ENCODE peak calls at places on chromosome 3, in seven cellular contexts. J, M, R, O, L, S and X are unnamed samples.

GRCh38 chr3:133237380-133237779 is 162.5 kb upstream of the BFSP2 start:
- DNase-seq in J (no peak), M (no peak), R (no peak), O (no peak), L (no peak), S (no peak), X (no peak)

GRCh38 chr3:142693294-142693853 is 30.5 kb upstream of the TRPC1 start:
- DNase-seq in J (no peak), M (no peak), R (no peak), O (no peak), L (no peak), S (no peak), X (no peak)

GRCh38 chr3:65617209-65617608 is 421.5 kb downstream of the MAGI1 start:
- DNase-seq in J (no peak), M (no peak), R (no peak), O (no peak), L (no peak), S (no peak), X (no peak)

GRCh38 chr3:42063886-42064285 is 27.3 kb upstream of the TRAK1 start:
- DNase-seq in J (no peak), M (no peak), R (no peak), O (no peak), L (peak; percentile 72), S (no peak), X (no peak)

GRCh38 chr3:183536238-183536880 is 19.1 kb downstream of the KLHL6 start:
- DNase-seq in J (no peak), M (no peak), R (no peak), O (no peak), L (no peak), S (no peak), X (no peak)

GRCh38 chr3:17969985-17970568 is 227.6 kb upstream of the TBC1D5 start:
- DNase-seq in J (no peak), M (no peak), R (no peak), O (no peak), L (no peak), S (no peak), X (no peak)

GRCh38 chr3:53219897-53220483 is 35.8 kb downstream of the TKT start:
- DNase-seq in J (peak; percentile 81), M (peak; percentile 76), R (peak; percentile 90), O (peak; percentile 55), L (no peak), S (peak; percentile 93), X (peak; percentile 89)

GRCh38 chr3:107579372-107579771 is 56.6 kb downstream of the BBX start:
- DNase-seq in J (no peak), M (no peak), R (no peak), O (no peak), L (no peak), S (peak; percentile 18), X (no peak)

GRCh38 chr3:177731644-177732268 is 534.5 kb upstream of the TBL1XR1 start:
- DNase-seq in J (no peak), M (no peak), R (no peak), O (no peak), L (no peak), S (no peak), X (no peak)

GRCh38 chr3:52196977-52197376 is 983 bp upstream of the ALAS1 start:
- DNase-seq in J (no peak), M (no peak), R (peak; percentile 89), O (no peak), L (no peak), S (no peak), X (no peak)

GRCh38 chr3:150223568-150223967 is 184.5 kb upstream of the TSC22D2 start:
- DNase-seq in J (no peak), M (no peak), R (no peak), O (no peak), L (no peak), S (no peak), X (no peak)

GRCh38 chr3:69115731-69116130 is 6.7 kb downstream of the LMOD3 start:
- DNase-seq in J (peak; percentile 25), M (no peak), R (no peak), O (no peak), L (no peak), S (no peak), X (no peak)

GRCh38 chr3:1275495-1275894 is 182.7 kb downstream of the CNTN6 start:
- DNase-seq in J (no peak), M (no peak), R (no peak), O (no peak), L (no peak), S (peak; percentile 71), X (no peak)

GRCh38 chr3:144129536-144130214 is 158.1 kb downstream of the DIPK2A start:
- DNase-seq in J (no peak), M (no peak), R (no peak), O (no peak), L (no peak), S (no peak), X (no peak)

GRCh38 chr3:197445886-197446631 is 109.7 kb downstream of the BDH1 start:
- DNase-seq in J (no peak), M (no peak), R (no peak), O (no peak), L (no peak), S (no peak), X (peak; percentile 50)

GRCh38 chr3:151660890-151661289 is 72.8 kb upstream of the AADACL2 start:
- DNase-seq in J (no peak), M (no peak), R (no peak), O (no peak), L (no peak), S (no peak), X (no peak)

GRCh38 chr3:138114431-138114918 is 933 bp downstream of the DZIP1L start:
- DNase-seq in J (no peak), M (peak; percentile 9), R (no peak), O (no peak), L (no peak), S (peak; percentile 50), X (no peak)

GRCh38 chr3:111681705-111682426 is 86.7 kb upstream of the ZBED2 start:
- DNase-seq in J (no peak), M (peak; percentile 59), R (no peak), O (no peak), L (no peak), S (no peak), X (no peak)
- H3K27ac ChIP-seq in J (no peak overlapping the region), M (no peak overlapping the region), R (no peak overlapping the region), O (no peak overlapping the region), L (no peak overlapping the region), S (no peak overlapping the region), X (no peak overlapping the region)

DNA sequence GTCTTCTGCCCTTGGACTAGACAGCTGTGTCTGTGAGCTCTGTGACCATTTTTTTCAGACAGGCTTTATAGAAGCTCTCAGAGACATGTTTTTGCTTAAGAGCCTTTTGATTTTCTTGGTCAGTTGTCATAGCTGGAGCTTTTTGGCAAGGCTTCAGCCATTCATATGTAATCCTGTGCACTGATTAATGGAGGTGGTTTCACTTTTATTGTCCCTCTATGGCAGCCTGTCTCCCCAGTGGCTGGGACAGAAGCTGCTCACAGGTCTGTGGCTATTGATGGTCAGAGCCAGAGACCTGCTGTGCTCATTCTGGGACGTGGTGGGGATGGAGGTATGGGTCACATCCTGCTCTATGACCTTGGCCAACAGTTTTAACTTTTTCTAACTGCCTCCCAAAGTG is 226.6 kb upstream of the LRRFIP2 start:
- DNase-seq in J (peak; percentile 31), M (no peak), R (no peak), O (no peak), L (no peak), S (no peak), X (no peak)
- TF ChIP-seq POLR2AphosphoS5 in J (no peak), M (no peak), R (no peak), O (no peak), L (no peak), S (no peak), X (no peak)

DNA sequence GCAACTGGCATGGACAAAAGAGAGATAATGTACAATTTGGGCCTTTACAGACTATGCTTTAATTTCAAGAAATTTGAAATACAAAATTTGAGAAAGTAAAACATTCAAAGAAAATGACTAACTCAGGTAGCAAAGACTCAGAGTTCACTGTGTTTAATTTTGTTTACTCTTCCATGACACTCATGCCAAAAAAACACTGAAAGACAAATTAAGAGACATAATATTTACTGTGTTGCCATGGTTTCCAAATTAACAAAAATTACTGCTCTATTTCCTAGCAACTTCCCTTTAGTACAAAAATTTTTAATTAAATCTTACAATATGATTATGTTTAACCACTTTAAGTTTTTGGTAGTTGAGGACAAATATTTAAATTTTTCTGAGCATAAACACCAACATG is 29.6 kb downstream of the LRRFIP2 start:
- DNase-seq in J (peak; percentile 18), M (peak; percentile 30), R (no peak), O (no peak), L (no peak), S (no peak), X (no peak)
- H3K27ac ChIP-seq in J (no peak overlapping the region), M (peak overlapping the region; percentile 72), R (no peak overlapping the region), O (no peak overlapping the region), L (peak overlapping the region; percentile 12), S (no peak overlapping the region), X (peak overlapping the region; percentile 26)

GRCh38 chr3:121661376-121661775 is 673 bp upstream of the HCLS1 start:
- DNase-seq in J (no peak), M (no peak), R (no peak), O (no peak), L (no peak), S (peak; percentile 26), X (no peak)

GRCh38 chr3:121662742-121663141 is 2.0 kb upstream of the HCLS1 start:
- DNase-seq in J (no peak), M (no peak), R (no peak), O (no peak), L (no peak), S (no peak), X (no peak)

GRCh38 chr3:121658716-121659435 is 1.8 kb downstream of the HCLS1 start:
- DNase-seq in J (no peak), M (no peak), R (no peak), O (no peak), L (no peak), S (no peak), X (no peak)

GRCh38 chr3:121663171-121663847 is 2.6 kb upstream of the HCLS1 start:
- DNase-seq in J (no peak), M (peak; percentile 32), R (no peak), O (no peak), L (no peak), S (peak; percentile 16), X (no peak)

GRCh38 chr3:121660356-121661171 is at the start of gene HCLS1:
- DNase-seq in J (peak; percentile 72), M (no peak), R (peak; percentile 51), O (no peak), L (no peak), S (peak; percentile 12), X (peak; percentile 76)
- TF ChIP-seq POLR2AphosphoS5 in J (peak; percentile 84), M (no peak), R (peak; percentile 8), O (no peak), L (peak; percentile 15), S (no peak), X (peak; percentile 65)